ENCODE peak calls at places on chromosomes 5 and 9, in eight cellular contexts. I is heart left ventricle; N is psoas muscle; Y is CD8-positive, alpha-beta T cell; F is cardiac muscle cell; O is AG04449; K is mammary epithelial cell; P is fibroblast of lung. H is an unnamed sample.

GRCh38 chr9:134437417-134438203 is 111.4 kb downstream of the RXRA start:
- DNase-seq in F (peak), I (no peak), P (no peak), K (no peak), N (no peak), Y (no peak), O (no peak), H (no peak)

GRCh38 chr9:22010881-22011625 is 1.9 kb upstream of the CDKN2B start:
- DNase-seq in P (peak), Y (no peak), I (peak), K (no peak), N (no peak), F (peak), O (no peak), H (no peak)

GRCh38 chr9:33813712-33814641 is 3.0 kb upstream of the UBE2R2 start:
- DNase-seq in K (peak), I (no peak), Y (no peak), N (no peak), F (peak), P (peak), O (no peak), H (no peak)

GRCh38 chr9:27654629-27655285 is 81.5 kb upstream of the C9orf72 start:
- DNase-seq in F (no peak), Y (no peak), K (no peak), N (no peak), I (no peak), O (no peak), P (no peak), H (no peak)

GRCh38 chr5:37641933-37642332 is 197.9 kb downstream of the GDNF start:
- DNase-seq in F (no peak), I (no peak), P (no peak), K (no peak), O (no peak), N (no peak), Y (no peak), H (no peak)

GRCh38 chr5:134649163-134649916 is 755 bp downstream of the SEC24A start:
- DNase-seq in F (no peak), P (peak), K (peak), Y (no peak), O (no peak), I (no peak), N (peak), H (no peak)

GRCh38 chr5:172943283-172943841 is 15.9 kb upstream of the RPL26L1 start:
- DNase-seq in P (peak), I (peak), N (no peak), K (no peak), Y (no peak), F (peak), O (peak), H (no peak)

GRCh38 chr9:123742009-123742767 is 187.7 kb downstream of the DENND1A start:
- DNase-seq in I (peak), O (no peak), P (peak), Y (no peak), N (peak), K (no peak), F (peak), H (no peak)

GRCh38 chr9:135030711-135031245 is 56.7 kb upstream of the OLFM1 start:
- DNase-seq in O (no peak), I (no peak), P (no peak), N (peak), K (no peak), Y (no peak), F (no peak), H (no peak)

GRCh38 chr5:158880514-158881001 is 219.2 kb downstream of the EBF1 start:
- DNase-seq in P (peak), F (no peak), K (no peak), O (no peak), N (no peak), Y (no peak), I (no peak), H (no peak)

GRCh38 chr5:107289030-107289714 is 381.6 kb downstream of the EFNA5 start:
- DNase-seq in P (no peak), Y (no peak), N (no peak), I (no peak), K (peak), O (no peak), F (no peak), H (no peak)

GRCh38 chr9:117343416-117343815 is 71.4 kb downstream of the ASTN2 start:
- DNase-seq in N (no peak), F (no peak), O (no peak), Y (no peak), P (no peak), I (no peak), K (peak), H (no peak)

GRCh38 chr5:114361724-114362196 is at the start of gene KCNN2:
- DNase-seq in F (peak), N (peak), O (no peak), P (peak), I (peak), K (peak), Y (no peak), H (no peak)

GRCh38 chr9:86168256-86168655 is 68.9 kb upstream of the GOLM1 start:
- DNase-seq in O (no peak), Y (no peak), P (no peak), I (no peak), K (no peak), N (no peak), F (no peak), H (no peak)

GRCh38 chr5:168288349-168289245 is 2.8 kb upstream of the WWC1 start:
- DNase-seq in P (no peak), F (no peak), O (no peak), K (peak), Y (no peak), I (no peak), N (no peak), H (no peak)

GRCh38 chr9:33318781-33319180 is 28.5 kb downstream of the NFX1 start:
- DNase-seq in N (no peak), O (no peak), I (no peak), F (no peak), K (no peak), P (no peak), Y (no peak), H (no peak)

GRCh38 chr9:109248133-109248581 is 72.7 kb downstream of the EPB41L4B start:
- DNase-seq in I (no peak), O (no peak), Y (no peak), K (no peak), P (peak), F (no peak), N (no peak), H (no peak)

GRCh38 chr9:1982074-1982473 is 33.1 kb upstream of the SMARCA2 start:
- DNase-seq in P (no peak), O (no peak), F (no peak), I (no peak), N (no peak), K (no peak), Y (no peak), H (no peak)

GRCh38 chr9:27292646-27293045 is 4.3 kb downstream of the EQTN start:
- DNase-seq in K (no peak), P (no peak), O (no peak), I (no peak), F (no peak), Y (no peak), N (no peak), H (no peak)

GRCh38 chr5:132489871-132490483 is 596 bp downstream of the IRF1 start:
- DNase-seq in N (peak), O (no peak), F (peak), I (peak), K (no peak), Y (peak), P (peak), H (peak)

GRCh38 chr9:134413890-134414731 is 87.9 kb downstream of the RXRA start:
- DNase-seq in F (no peak), P (peak), K (peak), O (peak), N (peak), I (peak), Y (no peak), H (no peak)

GRCh38 chr9:35611230-35611797 is 6.3 kb downstream of the TESK1 start:
- DNase-seq in P (peak), F (peak), I (no peak), O (no peak), N (peak), Y (peak), K (peak), H (no peak)

GRCh38 chr9:22056402-22056801 is 47.3 kb upstream of the CDKN2B start:
- DNase-seq in N (no peak), K (no peak), Y (no peak), F (no peak), I (no peak), O (no peak), P (no peak), H (no peak)

GRCh38 chr5:88298425-88298824 is 29.8 kb upstream of the TMEM161B start:
- DNase-seq in O (peak), I (no peak), K (peak), N (no peak), F (no peak), P (peak), Y (no peak), H (no peak)

GRCh38 chr5:7823601-7824000 is 27.3 kb downstream of the CFAP90 start:
- DNase-seq in Y (no peak), F (no peak), K (no peak), P (no peak), I (no peak), N (no peak), O (no peak), H (no peak)

GRCh38 chr5:111775224-111775623 is 18.2 kb upstream of the NREP start:
- DNase-seq in F (no peak), I (no peak), O (no peak), N (no peak), Y (no peak), P (peak), K (no peak), H (no peak)

GRCh38 chr9:76271755-76272154 is 122.5 kb downstream of the RFK start:
- DNase-seq in Y (no peak), P (peak), F (no peak), I (no peak), O (no peak), N (no peak), K (no peak), H (no peak)

GRCh38 chr9:87725900-87726709 is at the start of gene CTSL:
- DNase-seq in K (peak), F (peak), N (peak), O (no peak), Y (peak), P (peak), I (peak), H (peak)

GRCh38 chr9:13053504-13053903 is 226.0 kb downstream of the MPDZ start:
- DNase-seq in I (no peak), O (no peak), P (no peak), K (peak), Y (no peak), N (no peak), F (no peak), H (no peak)

GRCh38 chr9:21559402-21560280 is 77.5 kb upstream of the IFNE start:
- DNase-seq in K (peak), N (peak), O (no peak), P (peak), I (peak), F (peak), Y (peak), H (no peak)

GRCh38 chr5:107486489-107486888 is 184.2 kb downstream of the EFNA5 start:
- DNase-seq in O (no peak), F (no peak), I (no peak), Y (no peak), N (no peak), K (peak), P (no peak), H (no peak)

GRCh38 chr5:135977375-135977928 is 22.7 kb upstream of the LECT2 start:
- DNase-seq in Y (peak), I (peak), P (peak), F (peak), O (no peak), N (peak), K (peak), H (no peak)

GRCh38 chr5:134547999-134548626 is 22.6 kb downstream of the JADE2 start:
- DNase-seq in F (no peak), Y (no peak), I (no peak), K (no peak), O (no peak), P (no peak), N (no peak), H (no peak)

GRCh38 chr9:38153152-38153909 is 84.3 kb upstream of the SHB start:
- DNase-seq in F (no peak), Y (no peak), N (no peak), P (no peak), K (no peak), O (no peak), I (no peak), H (no peak)

GRCh38 chr9:121189006-121189405 is 12.7 kb downstream of the RAB14 start:
- DNase-seq in Y (no peak), I (no peak), K (no peak), N (no peak), F (no peak), P (no peak), O (no peak), H (no peak)

GRCh38 chr5:139283252-139284166 is 10.0 kb upstream of the MATR3 start:
- DNase-seq in O (no peak), K (no peak), Y (no peak), N (no peak), I (no peak), P (no peak), F (peak), H (no peak)

GRCh38 chr5:78730300-78731094 is 81.9 kb upstream of the LHFPL2 start:
- DNase-seq in K (no peak), P (no peak), O (no peak), F (no peak), N (no peak), I (no peak), Y (no peak), H (no peak)

GRCh38 chr5:93145767-93146166 is 435.3 kb downstream of the NR2F1-AS1 start:
- DNase-seq in P (no peak), F (no peak), I (no peak), N (no peak), K (no peak), O (no peak), Y (no peak), H (no peak)

GRCh38 chr5:26388946-26389345 is 649.4 kb downstream of the CDH9 start:
- DNase-seq in P (no peak), K (no peak), N (no peak), I (no peak), Y (no peak), F (no peak), O (no peak), H (no peak)

GRCh38 chr5:169299651-169300467 is 1.1 kb downstream of the SLIT3 start:
- DNase-seq in K (peak), O (no peak), Y (no peak), N (no peak), I (no peak), P (peak), F (peak), H (peak)
- H3K4me3 ChIP-seq in K (peak), O (peak), Y (no peak), N (peak), I (peak), P (no peak), F (peak), H (peak)

GRCh38 chr9:18549772-18550171 is 75.8 kb downstream of the ADAMTSL1 start:
- DNase-seq in K (peak), I (no peak), N (no peak), F (no peak), Y (no peak), O (no peak), P (no peak), H (no peak)

GRCh38 chr9:18554244-18554643 is 80.3 kb downstream of the ADAMTSL1 start:
- DNase-seq in O (no peak), N (no peak), P (no peak), I (no peak), K (no peak), Y (no peak), F (no peak), H (no peak)

GRCh38 chr9:18550286-18550685 is 76.3 kb downstream of the ADAMTSL1 start:
- DNase-seq in Y (no peak), F (no peak), I (no peak), P (no peak), N (no peak), K (no peak), O (no peak), H (no peak)

DNA sequence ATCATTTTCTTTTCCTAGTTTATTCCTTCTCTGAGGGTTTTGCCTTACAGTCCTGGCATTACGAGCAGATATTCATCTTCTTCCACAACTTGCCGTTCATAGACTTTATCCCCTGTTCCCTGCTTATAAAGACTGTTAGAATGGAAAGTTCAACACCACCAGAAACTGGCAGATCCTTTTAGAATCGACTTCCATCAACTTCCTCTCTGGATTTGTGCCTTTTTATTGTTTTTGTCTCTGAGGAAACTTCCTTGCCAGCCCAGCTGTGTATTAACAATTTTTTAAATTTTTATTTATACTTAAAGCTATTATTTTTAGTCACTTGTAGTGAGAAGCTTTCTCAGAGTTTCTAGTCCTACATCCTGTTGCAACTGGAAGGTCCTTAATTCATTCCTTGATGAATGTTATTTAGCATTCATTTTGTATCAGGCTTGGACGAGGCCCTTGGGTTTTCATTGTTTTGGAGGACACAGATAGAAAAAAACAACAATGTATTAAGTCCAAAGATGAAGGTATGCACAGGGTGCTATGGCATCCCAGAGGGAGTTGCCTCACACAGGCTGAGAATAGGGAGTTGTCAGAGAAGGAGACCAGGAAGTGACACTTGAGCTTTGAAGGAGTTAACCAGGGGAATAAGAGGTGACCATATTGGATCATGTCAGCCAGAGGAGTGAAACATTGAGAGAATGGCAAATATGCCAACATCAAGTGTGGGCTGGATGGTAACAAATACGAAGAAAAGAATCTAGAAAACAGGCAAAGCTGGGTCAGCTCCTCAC is 81.3 kb downstream of the ADAMTSL1 start:
- DNase-seq in N (no peak), K (no peak), F (no peak), Y (no peak), I (no peak), O (no peak), P (no peak), H (no peak)
- TF ChIP-seq CTCF in N (no peak), K (no peak), F (no peak), Y (no peak), I (no peak), O (no peak), P (no peak), H (no peak)

GRCh38 chr5:80620206-80620605 is 34.2 kb upstream of the MSH3 start:
- DNase-seq in P (no peak), Y (no peak), K (no peak), F (no peak), N (no peak), I (no peak), O (peak), H (no peak)

GRCh38 chr5:80609692-80610091 is 39.6 kb upstream of the ANKRD34B start:
- DNase-seq in I (no peak), K (no peak), F (no peak), Y (no peak), P (no peak), N (no peak), O (no peak), H (no peak)

GRCh38 chr5:80619081-80619480 is 35.4 kb upstream of the MSH3 start:
- DNase-seq in O (no peak), N (no peak), Y (no peak), P (no peak), F (no peak), I (no peak), K (no peak), H (no peak)

DNA sequence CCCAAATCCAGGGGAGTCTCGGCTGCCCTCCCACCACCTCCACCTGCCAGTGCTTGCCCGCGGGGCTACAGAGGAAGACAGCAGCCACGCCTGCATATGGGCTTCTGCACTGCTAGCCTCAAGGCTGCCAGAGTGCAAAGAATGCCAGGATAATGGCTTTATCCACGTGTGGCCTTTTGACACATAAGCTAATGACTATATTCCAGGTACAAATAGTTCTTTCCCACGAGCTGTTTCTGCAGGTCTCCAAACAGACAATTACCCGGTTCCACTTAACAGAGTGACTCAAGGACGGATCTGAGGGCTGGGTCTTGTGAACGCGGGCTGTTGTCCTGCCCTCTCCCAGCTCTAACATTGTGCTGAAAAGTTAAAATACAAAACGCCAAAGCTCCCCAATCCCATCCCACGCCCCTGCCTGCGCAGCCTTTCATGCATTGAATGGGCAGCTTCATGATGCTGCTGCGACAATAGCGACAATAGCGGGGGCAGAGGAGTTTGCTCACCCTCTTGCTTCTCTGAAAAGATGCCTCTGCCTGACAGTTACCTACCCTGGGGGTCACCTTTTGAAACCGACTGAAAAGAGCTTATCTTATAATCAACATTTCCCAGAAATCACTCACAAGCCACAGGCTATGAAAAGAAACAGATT is 39.1 kb upstream of the MSH3 start:
- DNase-seq in O (no peak), N (no peak), K (peak), I (no peak), Y (no peak), F (no peak), P (no peak), H (no peak)
- H3K4me3 ChIP-seq in O (no peak), N (no peak), K (no peak), I (no peak), Y (no peak), F (no peak), P (no peak), H (no peak)

GRCh38 chr5:177507165-177507564 is 2.5 kb downstream of the DOK3 start:
- DNase-seq in F (no peak), Y (no peak), N (no peak), O (no peak), I (no peak), K (no peak), P (no peak), H (no peak)
- TF ChIP-seq CTCF in F (no peak), Y (no peak), N (peak), O (peak), I (no peak), K (peak), P (peak), H (no peak)

GRCh38 chr5:72849546-72849945 is 33.1 kb downstream of the TNPO1 start:
- DNase-seq in P (no peak), N (no peak), K (peak), F (no peak), O (no peak), Y (no peak), I (no peak), H (no peak)
- H3K4me3 ChIP-seq in P (peak), N (peak), K (peak), F (peak), O (peak), Y (peak), I (peak), H (peak)

DNA sequence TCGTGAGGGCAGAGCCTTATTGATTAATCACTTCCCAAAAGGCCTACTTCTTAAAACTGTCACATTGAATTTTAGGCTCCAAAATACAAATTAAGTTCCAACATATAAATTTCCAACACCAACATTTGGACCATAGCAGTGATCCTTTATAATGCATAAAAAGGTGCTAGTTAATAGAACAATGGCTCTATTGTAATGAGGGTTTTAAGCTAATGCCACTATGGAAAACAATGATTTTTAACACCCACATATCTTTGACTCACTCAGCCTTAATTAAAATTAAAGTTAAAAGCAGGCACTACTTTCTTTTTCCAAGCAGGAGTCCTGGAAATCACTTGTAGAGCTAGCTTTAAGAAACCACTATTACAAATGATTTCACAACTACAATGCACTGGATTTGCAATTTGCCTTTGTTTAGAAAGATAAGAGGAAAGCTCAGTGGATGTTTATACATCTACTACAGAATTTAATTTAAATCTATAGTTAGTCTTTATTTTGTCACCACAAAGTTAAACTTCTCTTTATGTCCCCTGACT is 41.8 kb downstream of the DPYSL3 start:
- DNase-seq in O (no peak), Y (no peak), N (no peak), I (no peak), F (no peak), K (no peak), P (peak), H (no peak)
- TF ChIP-seq CTCF in O (no peak), Y (no peak), N (no peak), I (no peak), F (no peak), K (no peak), P (no peak), H (no peak)